ENCODE peak calls at places on chromosomes 1 and 21, in six cellular contexts. One of them, this sample, is unnamed.

GRCh38 chr1:87942165-87942564 is 613.5 kb downstream of the LMO4 start:
- DNase-seq in RWPE1: no peak
- DNase-seq in NCI-H1105 treated with DMSO at 0.1 percent for 48 hours: no peak
- DNase-seq in T-helper 22 cell: no peak
- DNase-seq in foreskin keratinocyte: peak
- DNase-seq in nephron progenitor cell: no peak
- DNase-seq in this sample: no peak

GRCh38 chr1:113875714-113876113 is 4.2 kb upstream of the PTPN22 start:
- DNase-seq in RWPE1: no peak
- DNase-seq in NCI-H1105 treated with DMSO at 0.1 percent for 48 hours: no peak
- DNase-seq in T-helper 22 cell: no peak
- DNase-seq in foreskin keratinocyte: no peak
- DNase-seq in nephron progenitor cell: no peak
- DNase-seq in this sample: no peak

GRCh38 chr21:31172328-31172727 is 134.1 kb upstream of the KRTAP19-8 start:
- DNase-seq in RWPE1: no peak
- DNase-seq in NCI-H1105 treated with DMSO at 0.1 percent for 48 hours: no peak
- DNase-seq in T-helper 22 cell: no peak
- DNase-seq in foreskin keratinocyte: no peak
- DNase-seq in nephron progenitor cell: no peak
- DNase-seq in this sample: no peak

GRCh38 chr1:108686609-108687313 is 5.3 kb upstream of the PRPF38B start:
- DNase-seq in RWPE1: no peak
- DNase-seq in NCI-H1105 treated with DMSO at 0.1 percent for 48 hours: no peak
- DNase-seq in T-helper 22 cell: no peak
- DNase-seq in foreskin keratinocyte: no peak
- DNase-seq in nephron progenitor cell: no peak
- DNase-seq in this sample: no peak

GRCh38 chr1:219876798-219877209 is 51.6 kb downstream of the SLC30A10 start:
- DNase-seq in RWPE1: peak
- DNase-seq in NCI-H1105 treated with DMSO at 0.1 percent for 48 hours: no peak
- DNase-seq in T-helper 22 cell: no peak
- DNase-seq in foreskin keratinocyte: no peak
- DNase-seq in nephron progenitor cell: no peak
- DNase-seq in this sample: no peak

GRCh38 chr1:226357416-226357815 is 48.5 kb upstream of the LIN9 start:
- DNase-seq in RWPE1: no peak
- DNase-seq in NCI-H1105 treated with DMSO at 0.1 percent for 48 hours: no peak
- DNase-seq in T-helper 22 cell: no peak
- DNase-seq in foreskin keratinocyte: no peak
- DNase-seq in nephron progenitor cell: no peak
- DNase-seq in this sample: no peak

GRCh38 chr1:13593511-13594131 is 10.0 kb downstream of the PDPN start:
- DNase-seq in RWPE1: no peak
- DNase-seq in NCI-H1105 treated with DMSO at 0.1 percent for 48 hours: no peak
- DNase-seq in T-helper 22 cell: no peak
- DNase-seq in foreskin keratinocyte: peak
- DNase-seq in nephron progenitor cell: peak
- DNase-seq in this sample: peak

GRCh38 chr1:174197547-174197946 is 38.2 kb downstream of the RABGAP1L start:
- DNase-seq in RWPE1: no peak
- DNase-seq in NCI-H1105 treated with DMSO at 0.1 percent for 48 hours: no peak
- DNase-seq in T-helper 22 cell: no peak
- DNase-seq in foreskin keratinocyte: no peak
- DNase-seq in nephron progenitor cell: no peak
- DNase-seq in this sample: no peak

GRCh38 chr1:211951856-211952255 is 83.5 kb downstream of the INTS7 start:
- DNase-seq in RWPE1: peak
- DNase-seq in NCI-H1105 treated with DMSO at 0.1 percent for 48 hours: no peak
- DNase-seq in T-helper 22 cell: no peak
- DNase-seq in foreskin keratinocyte: peak
- DNase-seq in nephron progenitor cell: no peak
- DNase-seq in this sample: peak

GRCh38 chr1:84062496-84062895 is 63.6 kb upstream of the TTLL7 start:
- DNase-seq in RWPE1: no peak
- DNase-seq in NCI-H1105 treated with DMSO at 0.1 percent for 48 hours: no peak
- DNase-seq in T-helper 22 cell: no peak
- DNase-seq in foreskin keratinocyte: peak
- DNase-seq in nephron progenitor cell: no peak
- DNase-seq in this sample: peak

GRCh38 chr21:43208561-43209332 is 39.9 kb downstream of the CRYAA start:
- DNase-seq in RWPE1: no peak
- DNase-seq in NCI-H1105 treated with DMSO at 0.1 percent for 48 hours: no peak
- DNase-seq in T-helper 22 cell: no peak
- DNase-seq in foreskin keratinocyte: no peak
- DNase-seq in nephron progenitor cell: no peak
- DNase-seq in this sample: no peak

GRCh38 chr1:24806588-24806987 is 61.3 kb downstream of the CLIC4 start:
- DNase-seq in RWPE1: no peak
- DNase-seq in NCI-H1105 treated with DMSO at 0.1 percent for 48 hours: no peak
- DNase-seq in T-helper 22 cell: no peak
- DNase-seq in foreskin keratinocyte: no peak
- DNase-seq in nephron progenitor cell: no peak
- DNase-seq in this sample: no peak

GRCh38 chr1:116232989-116233514 is 121.9 kb downstream of the MAB21L3 start:
- DNase-seq in RWPE1: no peak
- DNase-seq in NCI-H1105 treated with DMSO at 0.1 percent for 48 hours: no peak
- DNase-seq in T-helper 22 cell: no peak
- DNase-seq in foreskin keratinocyte: no peak
- DNase-seq in nephron progenitor cell: no peak
- DNase-seq in this sample: no peak

GRCh38 chr1:70893381-70893780 is 154.2 kb downstream of the PTGER3 start:
- DNase-seq in RWPE1: no peak
- DNase-seq in NCI-H1105 treated with DMSO at 0.1 percent for 48 hours: no peak
- DNase-seq in T-helper 22 cell: no peak
- DNase-seq in foreskin keratinocyte: no peak
- DNase-seq in nephron progenitor cell: no peak
- DNase-seq in this sample: no peak

GRCh38 chr1:112761714-112762480 is 46.8 kb upstream of the PPM1J start:
- DNase-seq in RWPE1: no peak
- DNase-seq in NCI-H1105 treated with DMSO at 0.1 percent for 48 hours: no peak
- DNase-seq in T-helper 22 cell: no peak
- DNase-seq in foreskin keratinocyte: peak
- DNase-seq in nephron progenitor cell: no peak
- DNase-seq in this sample: peak

GRCh38 chr1:169024800-169025253 is 81.7 kb upstream of the ATP1B1 start:
- DNase-seq in RWPE1: no peak
- DNase-seq in NCI-H1105 treated with DMSO at 0.1 percent for 48 hours: no peak
- DNase-seq in T-helper 22 cell: no peak
- DNase-seq in foreskin keratinocyte: no peak
- DNase-seq in nephron progenitor cell: no peak
- DNase-seq in this sample: no peak

This sample was measured in mammary epithelial cell.